ENCODE peak calls at places on chromosome 1, in five cellular contexts. One of them, this sample, is unnamed.

GRCh38 chr1:52168373-52169080 is 26.6 kb downstream of the ZFYVE9 start:
- DNase-seq in left ventricle myocardium inferior: no peak
- DNase-seq in nephron progenitor cell: no peak
- DNase-seq in endothelial cell: no peak
- DNase-seq in mucosa of descending colon: no peak
- DNase-seq in this sample: no peak

GRCh38 chr1:96544831-96545221 is 176.8 kb upstream of the PTBP2 start:
- DNase-seq in left ventricle myocardium inferior: no peak
- DNase-seq in nephron progenitor cell: no peak
- DNase-seq in endothelial cell: no peak
- DNase-seq in mucosa of descending colon: no peak
- DNase-seq in this sample: no peak

GRCh38 chr1:8702848-8703810 is 114.3 kb downstream of the RERE start:
- DNase-seq in left ventricle myocardium inferior: peak; percentile 93
- DNase-seq in nephron progenitor cell: peak; percentile 92
- DNase-seq in endothelial cell: peak; percentile 92
- DNase-seq in mucosa of descending colon: peak; percentile 93
- DNase-seq in this sample: peak; percentile 89

GRCh38 chr1:193185861-193186714 is at the start of gene B3GALT2:
- DNase-seq in left ventricle myocardium inferior: no peak
- DNase-seq in nephron progenitor cell: no peak
- DNase-seq in endothelial cell: no peak
- DNase-seq in mucosa of descending colon: peak; percentile 67
- DNase-seq in this sample: peak; percentile 55

GRCh38 chr1:6443339-6444115 is 19.0 kb downstream of the ESPN start:
- DNase-seq in left ventricle myocardium inferior: no peak
- DNase-seq in nephron progenitor cell: no peak
- DNase-seq in endothelial cell: no peak
- DNase-seq in mucosa of descending colon: no peak
- DNase-seq in this sample: no peak

GRCh38 chr1:223153177-223154119 is 10.4 kb upstream of the TLR5 start:
- DNase-seq in left ventricle myocardium inferior: no peak
- DNase-seq in nephron progenitor cell: no peak
- DNase-seq in endothelial cell: no peak
- DNase-seq in mucosa of descending colon: no peak
- DNase-seq in this sample: peak; percentile 66

GRCh38 chr1:35557118-35557610 is at the start of gene KIAA0319L:
- DNase-seq in left ventricle myocardium inferior: peak; percentile 90
- DNase-seq in nephron progenitor cell: peak; percentile 84
- DNase-seq in endothelial cell: peak; percentile 68
- DNase-seq in mucosa of descending colon: peak; percentile 91
- DNase-seq in this sample: no peak

GRCh38 chr1:222892137-222892763 is 77.4 kb downstream of the DISP1 start:
- DNase-seq in left ventricle myocardium inferior: no peak
- DNase-seq in nephron progenitor cell: no peak
- DNase-seq in endothelial cell: no peak
- DNase-seq in mucosa of descending colon: no peak
- DNase-seq in this sample: peak; percentile 81

GRCh38 chr1:34844252-34844634 is 15.3 kb downstream of the SMIM12 start:
- DNase-seq in left ventricle myocardium inferior: no peak
- DNase-seq in nephron progenitor cell: no peak
- DNase-seq in endothelial cell: peak; percentile 60
- DNase-seq in mucosa of descending colon: no peak
- DNase-seq in this sample: no peak

GRCh38 chr1:55214903-55215193 is 316 bp downstream of the USP24 start:
- DNase-seq in left ventricle myocardium inferior: peak; percentile 30
- DNase-seq in nephron progenitor cell: peak; percentile 62
- DNase-seq in endothelial cell: peak; percentile 38
- DNase-seq in mucosa of descending colon: peak; percentile 41
- DNase-seq in this sample: peak; percentile 51

GRCh38 chr1:3067671-3068399 is 1.2 kb upstream of the PRDM16 start:
- DNase-seq in left ventricle myocardium inferior: peak; percentile 20
- DNase-seq in nephron progenitor cell: peak; percentile 37
- DNase-seq in endothelial cell: no peak
- DNase-seq in mucosa of descending colon: no peak
- DNase-seq in this sample: no peak

GRCh38 chr1:153682730-153683129 is 4.2 kb downstream of the NPR1 start:
- DNase-seq in left ventricle myocardium inferior: no peak
- DNase-seq in nephron progenitor cell: no peak
- DNase-seq in endothelial cell: no peak
- DNase-seq in mucosa of descending colon: no peak
- DNase-seq in this sample: no peak

GRCh38 chr1:55700359-55701130 is 485.4 kb upstream of the USP24 start:
- DNase-seq in left ventricle myocardium inferior: no peak
- DNase-seq in nephron progenitor cell: no peak
- DNase-seq in endothelial cell: no peak
- DNase-seq in mucosa of descending colon: no peak
- DNase-seq in this sample: no peak

GRCh38 chr1:98468111-98468717 is 193.3 kb upstream of the SNX7 start:
- DNase-seq in left ventricle myocardium inferior: no peak
- DNase-seq in nephron progenitor cell: peak; percentile 3
- DNase-seq in endothelial cell: peak; percentile 11
- DNase-seq in mucosa of descending colon: peak; percentile 38
- DNase-seq in this sample: peak; percentile 89

GRCh38 chr1:84077476-84078107 is 66.5 kb upstream of the PRKACB start:
- DNase-seq in left ventricle myocardium inferior: peak; percentile 66
- DNase-seq in nephron progenitor cell: peak; percentile 86
- DNase-seq in endothelial cell: peak; percentile 78
- DNase-seq in mucosa of descending colon: peak; percentile 65
- DNase-seq in this sample: peak; percentile 61

GRCh38 chr1:203475012-203475981 is at the start of gene PRELP:
- DNase-seq in left ventricle myocardium inferior: peak; percentile 42
- DNase-seq in nephron progenitor cell: no peak
- DNase-seq in endothelial cell: no peak
- DNase-seq in mucosa of descending colon: peak; percentile 40
- DNase-seq in this sample: no peak

GRCh38 chr1:41024953-41025352 is 3.4 kb upstream of the SLFNL1 start:
- DNase-seq in left ventricle myocardium inferior: no peak
- DNase-seq in nephron progenitor cell: no peak
- DNase-seq in endothelial cell: no peak
- DNase-seq in mucosa of descending colon: no peak
- DNase-seq in this sample: no peak
- TF ChIP-seq CTCF in left ventricle myocardium inferior: no peak
- TF ChIP-seq CTCF in nephron progenitor cell: no peak
- TF ChIP-seq CTCF in endothelial cell: no peak
- TF ChIP-seq CTCF in mucosa of descending colon: no peak
- TF ChIP-seq CTCF in this sample: no peak

GRCh38 chr1:207335695-207336363 is 14.4 kb downstream of the CD55 start:
- DNase-seq in left ventricle myocardium inferior: no peak
- DNase-seq in nephron progenitor cell: no peak
- DNase-seq in endothelial cell: no peak
- DNase-seq in mucosa of descending colon: no peak
- DNase-seq in this sample: no peak
- TF ChIP-seq CTCF in left ventricle myocardium inferior: no peak
- TF ChIP-seq CTCF in nephron progenitor cell: no peak
- TF ChIP-seq CTCF in endothelial cell: no peak
- TF ChIP-seq CTCF in mucosa of descending colon: no peak
- TF ChIP-seq CTCF in this sample: no peak

GRCh38 chr1:183739640-183740385 is 65.1 kb upstream of the RGL1 start:
- DNase-seq in left ventricle myocardium inferior: no peak
- DNase-seq in nephron progenitor cell: no peak
- DNase-seq in endothelial cell: no peak
- DNase-seq in mucosa of descending colon: peak; percentile 11
- DNase-seq in this sample: no peak

GRCh38 chr1:183735069-183735860 is 69.7 kb upstream of the RGL1 start:
- DNase-seq in left ventricle myocardium inferior: no peak
- DNase-seq in nephron progenitor cell: no peak
- DNase-seq in endothelial cell: no peak
- DNase-seq in mucosa of descending colon: no peak
- DNase-seq in this sample: peak; percentile 23

GRCh38 chr1:183742367-183742766 is 62.6 kb upstream of the RGL1 start:
- DNase-seq in left ventricle myocardium inferior: no peak
- DNase-seq in nephron progenitor cell: no peak
- DNase-seq in endothelial cell: no peak
- DNase-seq in mucosa of descending colon: no peak
- DNase-seq in this sample: no peak

GRCh38 chr1:183736391-183736790 is 68.5 kb upstream of the RGL1 start:
- DNase-seq in left ventricle myocardium inferior: no peak
- DNase-seq in nephron progenitor cell: no peak
- DNase-seq in endothelial cell: no peak
- DNase-seq in mucosa of descending colon: no peak
- DNase-seq in this sample: no peak

DNA sequence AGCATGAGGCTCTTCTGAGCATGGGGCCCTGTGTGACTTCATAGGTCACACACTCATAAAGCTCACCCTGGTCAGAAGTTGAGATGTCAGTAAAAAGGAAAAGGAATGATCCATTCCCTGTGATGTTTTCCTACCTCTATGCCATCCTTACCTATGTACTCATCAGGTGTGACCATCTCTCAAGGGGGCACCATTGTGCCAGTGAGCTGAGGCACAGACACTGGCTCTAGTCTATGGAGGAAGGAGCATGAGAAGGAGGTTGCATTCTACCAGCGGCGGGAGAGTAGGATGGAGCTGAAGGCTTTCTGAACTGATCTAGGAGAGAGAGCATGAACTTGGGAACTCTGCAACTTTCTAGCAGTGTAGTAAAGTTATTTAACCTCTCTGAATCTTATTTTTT is 65.8 kb upstream of the RGL1 start:
- DNase-seq in left ventricle myocardium inferior: no peak
- DNase-seq in nephron progenitor cell: no peak
- DNase-seq in endothelial cell: no peak
- DNase-seq in mucosa of descending colon: no peak
- DNase-seq in this sample: no peak
- TF ChIP-seq CTCF in left ventricle myocardium inferior: no peak
- TF ChIP-seq CTCF in nephron progenitor cell: no peak
- TF ChIP-seq CTCF in endothelial cell: no peak
- TF ChIP-seq CTCF in mucosa of descending colon: no peak
- TF ChIP-seq CTCF in this sample: no peak

GRCh38 chr1:42957229-42957879 is 1.3 kb downstream of the SLC2A1 start:
- DNase-seq in left ventricle myocardium inferior: no peak
- DNase-seq in nephron progenitor cell: no peak
- DNase-seq in endothelial cell: no peak
- DNase-seq in mucosa of descending colon: no peak
- DNase-seq in this sample: no peak
- TF ChIP-seq CTCF in left ventricle myocardium inferior: no peak
- TF ChIP-seq CTCF in nephron progenitor cell: no peak
- TF ChIP-seq CTCF in endothelial cell: no peak
- TF ChIP-seq CTCF in mucosa of descending colon: no peak
- TF ChIP-seq CTCF in this sample: no peak

GRCh38 chr1:24266398-24266941 is 52.7 kb upstream of the GRHL3 start:
- DNase-seq in left ventricle myocardium inferior: no peak
- DNase-seq in nephron progenitor cell: no peak
- DNase-seq in endothelial cell: no peak
- DNase-seq in mucosa of descending colon: no peak
- DNase-seq in this sample: peak; percentile 67
- TF ChIP-seq CTCF in left ventricle myocardium inferior: no peak
- TF ChIP-seq CTCF in nephron progenitor cell: no peak
- TF ChIP-seq CTCF in endothelial cell: no peak
- TF ChIP-seq CTCF in mucosa of descending colon: no peak
- TF ChIP-seq CTCF in this sample: no peak

DNA sequence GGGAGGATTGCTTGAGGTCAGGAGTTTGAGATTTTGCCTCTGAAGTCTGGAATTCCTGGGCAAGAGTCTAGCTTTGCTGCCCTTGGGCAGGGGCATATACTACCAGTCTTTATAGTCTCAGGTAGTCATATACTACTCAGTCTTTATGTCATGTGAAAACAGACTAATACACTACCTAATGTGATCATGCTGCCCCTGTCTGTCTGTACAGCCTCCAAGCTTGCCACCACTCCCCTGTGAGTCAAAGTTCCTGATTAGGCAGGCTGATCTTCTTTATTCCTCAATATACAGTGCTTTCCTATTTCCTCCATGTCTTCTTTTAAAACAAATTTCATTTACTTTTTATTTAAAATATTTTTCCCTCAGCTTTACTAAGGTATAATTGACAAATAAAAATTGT is 105.3 kb upstream of the BEND5 start:
- DNase-seq in left ventricle myocardium inferior: no peak
- DNase-seq in nephron progenitor cell: no peak
- DNase-seq in endothelial cell: no peak
- DNase-seq in mucosa of descending colon: no peak
- DNase-seq in this sample: no peak
- TF ChIP-seq CTCF in left ventricle myocardium inferior: no peak
- TF ChIP-seq CTCF in nephron progenitor cell: no peak
- TF ChIP-seq CTCF in endothelial cell: no peak
- TF ChIP-seq CTCF in mucosa of descending colon: no peak
- TF ChIP-seq CTCF in this sample: no peak

DNA sequence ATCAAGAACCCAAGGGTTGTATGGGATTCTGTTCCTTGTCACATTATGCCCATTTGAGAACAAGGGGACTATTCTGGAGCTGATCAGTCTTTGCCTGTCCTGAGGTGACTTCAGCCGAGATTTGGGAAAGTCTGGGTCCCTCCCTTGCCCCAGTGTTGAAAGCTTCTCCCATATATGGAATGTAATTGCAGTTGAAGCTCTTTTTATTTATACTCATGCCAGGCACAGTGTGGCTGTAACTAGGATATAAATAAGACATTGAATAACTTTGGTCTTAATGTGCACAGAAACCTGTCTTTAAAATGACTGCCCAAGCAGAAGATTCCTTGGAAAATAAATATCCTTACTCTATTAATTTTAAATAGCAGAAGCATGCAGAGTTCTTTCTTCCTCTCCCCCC is 15.2 kb downstream of the AKNAD1 start:
- DNase-seq in left ventricle myocardium inferior: no peak
- DNase-seq in nephron progenitor cell: no peak
- DNase-seq in endothelial cell: no peak
- DNase-seq in mucosa of descending colon: no peak
- DNase-seq in this sample: no peak
- TF ChIP-seq CTCF in left ventricle myocardium inferior: no peak
- TF ChIP-seq CTCF in nephron progenitor cell: no peak
- TF ChIP-seq CTCF in endothelial cell: no peak
- TF ChIP-seq CTCF in mucosa of descending colon: no peak
- TF ChIP-seq CTCF in this sample: no peak

GRCh38 chr1:165222580-165222979 is 133.9 kb downstream of the LMX1A start:
- DNase-seq in left ventricle myocardium inferior: no peak
- DNase-seq in nephron progenitor cell: no peak
- DNase-seq in endothelial cell: no peak
- DNase-seq in mucosa of descending colon: no peak
- DNase-seq in this sample: no peak
- TF ChIP-seq CTCF in left ventricle myocardium inferior: no peak
- TF ChIP-seq CTCF in nephron progenitor cell: no peak
- TF ChIP-seq CTCF in endothelial cell: no peak
- TF ChIP-seq CTCF in mucosa of descending colon: no peak
- TF ChIP-seq CTCF in this sample: no peak

DNA sequence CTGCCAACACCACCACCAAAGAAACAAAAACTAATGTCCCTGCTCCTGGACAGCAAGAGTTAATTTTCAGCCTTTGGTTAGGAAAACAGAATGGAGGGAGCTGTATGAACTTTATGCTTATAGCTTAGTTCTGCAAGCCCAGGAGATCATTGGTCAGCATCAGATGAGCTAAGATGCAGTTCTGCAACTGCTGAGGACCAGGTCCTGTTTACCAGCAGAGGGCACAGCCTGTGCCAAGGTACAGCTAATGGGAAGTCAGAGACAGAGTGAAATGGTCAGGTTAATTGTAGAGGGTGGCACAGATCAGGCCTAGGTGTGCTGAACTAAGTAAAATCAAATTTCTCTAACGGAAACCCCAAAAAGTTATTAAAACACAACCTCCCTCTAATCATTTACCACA is 161.3 kb downstream of the ROR1 start:
- DNase-seq in left ventricle myocardium inferior: no peak
- DNase-seq in nephron progenitor cell: no peak
- DNase-seq in endothelial cell: no peak
- DNase-seq in mucosa of descending colon: no peak
- DNase-seq in this sample: peak; percentile 38
- TF ChIP-seq CTCF in left ventricle myocardium inferior: peak; percentile 48
- TF ChIP-seq CTCF in nephron progenitor cell: peak; percentile 3
- TF ChIP-seq CTCF in endothelial cell: no peak
- TF ChIP-seq CTCF in mucosa of descending colon: no peak
- TF ChIP-seq CTCF in this sample: peak; percentile 52

This sample was measured in choroid plexus epithelial cell.